ENCODE peak calls at places on chromosomes 4 and X, in six cellular contexts. V, F, I, W, R and N are unnamed samples.

GRCh38 chrX:129086802-129087201 is 436.5 kb downstream of the SMARCA1 start:
- DNase-seq in V (no peak), F (no peak), I (no peak), W (no peak), R (no peak), N (no peak)

GRCh38 chr4:99462875-99463464 is 27.8 kb upstream of the ADH7 start:
- DNase-seq in V (peak), F (peak), I (peak), W (peak), R (peak), N (peak)

GRCh38 chr4:183757105-183757504 is 98.0 kb downstream of the TRAPPC11 start:
- DNase-seq in V (no peak), F (no peak), I (no peak), W (no peak), R (no peak), N (no peak)

GRCh38 chrX:152640039-152640818 is 2.5 kb downstream of the GABRQ start:
- DNase-seq in V (no peak), F (no peak), I (no peak), W (peak), R (no peak), N (no peak)

GRCh38 chr4:54225671-54226398 is 3.3 kb upstream of the PDGFRA start:
- DNase-seq in V (no peak), F (no peak), I (no peak), W (no peak), R (no peak), N (no peak)

GRCh38 chr4:144820115-144820514 is 174.2 kb downstream of the HHIP start:
- DNase-seq in V (no peak), F (no peak), I (no peak), W (no peak), R (no peak), N (no peak)

GRCh38 chrX:37599735-37600134 is 28.3 kb downstream of the LANCL3 start:
- DNase-seq in V (no peak), F (peak), I (no peak), W (no peak), R (no peak), N (no peak)

GRCh38 chr4:15681067-15681371 is 608 bp upstream of the FAM200B start:
- DNase-seq in V (no peak), F (no peak), I (no peak), W (no peak), R (no peak), N (no peak)

GRCh38 chr4:111800551-111800950 is 344.7 kb upstream of the FAM241A start:
- DNase-seq in V (no peak), F (no peak), I (no peak), W (no peak), R (no peak), N (no peak)

GRCh38 chr4:120771907-120772306 is 150.6 kb downstream of the PRDM5 start:
- DNase-seq in V (no peak), F (no peak), I (no peak), W (no peak), R (peak), N (no peak)

GRCh38 chr4:6194458-6195195 is 5.7 kb downstream of the JAKMIP1 start:
- DNase-seq in V (no peak), F (no peak), I (no peak), W (no peak), R (no peak), N (no peak)

GRCh38 chr4:139558235-139559094 is 2.4 kb upstream of the SETD7 start:
- DNase-seq in V (no peak), F (no peak), I (no peak), W (no peak), R (no peak), N (peak)

GRCh38 chrX:129876734-129877395 is 29.1 kb upstream of the UTP14A start:
- DNase-seq in V (no peak), F (peak), I (peak), W (no peak), R (peak), N (peak)

GRCh38 chr4:52823478-52824092 is 38.5 kb upstream of the RASL11B start:
- DNase-seq in V (no peak), F (no peak), I (no peak), W (no peak), R (no peak), N (no peak)

GRCh38 chrX:150635952-150636351 is 57.2 kb upstream of the MTMR1 start:
- DNase-seq in V (peak), F (peak), I (peak), W (no peak), R (no peak), N (no peak)

GRCh38 chr4:187501731-187502130 is 493.8 kb upstream of the ZFP42 start:
- DNase-seq in V (no peak), F (no peak), I (no peak), W (no peak), R (no peak), N (no peak)

GRCh38 chr4:163755013-163755412 is 260.5 kb downstream of the TMA16 start:
- DNase-seq in V (peak), F (no peak), I (peak), W (no peak), R (no peak), N (peak)

GRCh38 chr4:159545556-159545955 is 442.7 kb downstream of the RAPGEF2 start:
- DNase-seq in V (no peak), F (no peak), I (no peak), W (no peak), R (no peak), N (no peak)

GRCh38 chrX:129698150-129698549 is 40.6 kb upstream of the XPNPEP2 start:
- DNase-seq in V (no peak), F (no peak), I (peak), W (no peak), R (peak), N (no peak)

GRCh38 chr4:101651778-101652177 is 138.8 kb upstream of the BANK1 start:
- DNase-seq in V (no peak), F (no peak), I (no peak), W (no peak), R (no peak), N (no peak)

GRCh38 chr4:76194325-76194724 is 19.3 kb downstream of the SCARB2 start:
- DNase-seq in V (no peak), F (peak), I (peak), W (no peak), R (no peak), N (peak)

GRCh38 chr4:531076-531475 is 32.1 kb downstream of the PIGG start:
- DNase-seq in V (no peak), F (no peak), I (no peak), W (no peak), R (no peak), N (no peak)

GRCh38 chr4:13665711-13666660 is 38.5 kb upstream of the BOD1L1 start:
- DNase-seq in V (no peak), F (no peak), I (no peak), W (no peak), R (no peak), N (no peak)

GRCh38 chr4:169723207-169723606 is 34.5 kb downstream of the HPF1 start:
- DNase-seq in V (no peak), F (peak), I (peak), W (no peak), R (peak), N (peak)

GRCh38 chr4:24603343-24603742 is 19.0 kb upstream of the DHX15 start:
- DNase-seq in V (no peak), F (no peak), I (no peak), W (no peak), R (no peak), N (no peak)

GRCh38 chrX:37896491-37896890 is 49.1 kb upstream of the DYNLT3 start:
- DNase-seq in V (no peak), F (no peak), I (no peak), W (no peak), R (no peak), N (no peak)

GRCh38 chr4:127920521-127920920 is 39.8 kb downstream of the PLK4 start:
- DNase-seq in V (no peak), F (no peak), I (no peak), W (no peak), R (no peak), N (no peak)

GRCh38 chrX:115906881-115907280 is 263.7 kb upstream of the AGTR2 start:
- DNase-seq in V (no peak), F (no peak), I (no peak), W (no peak), R (no peak), N (no peak)

DNA sequence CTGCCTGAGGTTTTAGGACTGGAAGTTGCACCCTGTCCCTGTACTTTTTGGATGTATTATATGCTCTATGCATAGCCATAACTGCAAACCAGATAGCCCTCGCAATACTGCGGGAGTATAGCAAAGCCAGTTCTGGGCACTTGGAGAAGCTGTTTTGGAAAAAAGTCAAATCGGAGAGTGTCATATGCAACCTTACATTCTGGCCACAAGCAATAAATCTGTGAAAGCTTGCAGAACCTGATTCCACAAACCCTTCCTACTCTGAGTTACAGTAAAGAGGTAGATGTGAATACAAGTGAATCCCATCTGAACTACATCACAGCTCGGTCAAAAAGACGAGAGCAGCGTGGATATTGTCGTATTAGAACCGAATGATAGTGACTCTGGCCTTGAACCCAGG is 10.3 kb downstream of the HELT start:
- DNase-seq in V (no peak), F (no peak), I (no peak), W (no peak), R (no peak), N (no peak)
- H3K4me3 ChIP-seq in V (no peak), F (no peak), I (no peak), W (no peak), R (no peak), N (no peak)

GRCh38 chrX:40468033-40468979 is 112.5 kb upstream of the ATP6AP2 start:
- DNase-seq in V (peak), F (peak), I (peak), W (peak), R (peak), N (peak)
- TF ChIP-seq MYC in V (no peak), F (no peak), I (no peak), W (no peak), R (no peak), N (no peak)

GRCh38 chrX:100649550-100650356 is 5.8 kb downstream of the SRPX2 start:
- DNase-seq in V (no peak), F (peak), I (peak), W (no peak), R (peak), N (peak)
- H3K4me3 ChIP-seq in V (no peak), F (no peak), I (no peak), W (no peak), R (peak), N (no peak)

GRCh38 chr4:175325230-175325629 is 407.1 kb downstream of the ADAM29 start:
- DNase-seq in V (no peak), F (no peak), I (peak), W (no peak), R (no peak), N (no peak)

GRCh38 chr4:175330652-175331051 is 412.5 kb downstream of the ADAM29 start:
- DNase-seq in V (no peak), F (no peak), I (peak), W (no peak), R (no peak), N (peak)

DNA sequence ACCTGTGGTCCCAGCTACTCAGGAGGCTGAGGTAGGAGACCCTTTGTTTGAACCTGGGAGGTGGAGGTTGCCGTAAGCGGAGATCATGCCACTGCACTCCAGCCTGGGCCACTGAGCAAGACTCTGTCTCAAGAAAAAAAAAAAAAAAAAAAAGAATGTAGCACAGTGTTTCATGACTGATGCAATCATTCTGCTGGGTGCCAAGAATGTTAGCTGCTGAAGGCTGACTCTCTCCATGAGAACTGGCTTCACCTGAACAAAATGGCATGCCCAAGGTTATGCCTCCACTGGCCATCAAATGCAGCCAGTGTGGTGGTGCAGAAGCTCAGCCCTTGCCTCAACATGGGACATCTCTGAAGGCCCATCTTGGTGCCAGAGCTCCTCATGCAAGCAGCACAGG is 412.1 kb downstream of the ADAM29 start:
- DNase-seq in V (no peak), F (no peak), I (no peak), W (no peak), R (no peak), N (no peak)
- TF ChIP-seq MYC in V (no peak), F (no peak), I (no peak), W (no peak), R (no peak), N (no peak)

DNA sequence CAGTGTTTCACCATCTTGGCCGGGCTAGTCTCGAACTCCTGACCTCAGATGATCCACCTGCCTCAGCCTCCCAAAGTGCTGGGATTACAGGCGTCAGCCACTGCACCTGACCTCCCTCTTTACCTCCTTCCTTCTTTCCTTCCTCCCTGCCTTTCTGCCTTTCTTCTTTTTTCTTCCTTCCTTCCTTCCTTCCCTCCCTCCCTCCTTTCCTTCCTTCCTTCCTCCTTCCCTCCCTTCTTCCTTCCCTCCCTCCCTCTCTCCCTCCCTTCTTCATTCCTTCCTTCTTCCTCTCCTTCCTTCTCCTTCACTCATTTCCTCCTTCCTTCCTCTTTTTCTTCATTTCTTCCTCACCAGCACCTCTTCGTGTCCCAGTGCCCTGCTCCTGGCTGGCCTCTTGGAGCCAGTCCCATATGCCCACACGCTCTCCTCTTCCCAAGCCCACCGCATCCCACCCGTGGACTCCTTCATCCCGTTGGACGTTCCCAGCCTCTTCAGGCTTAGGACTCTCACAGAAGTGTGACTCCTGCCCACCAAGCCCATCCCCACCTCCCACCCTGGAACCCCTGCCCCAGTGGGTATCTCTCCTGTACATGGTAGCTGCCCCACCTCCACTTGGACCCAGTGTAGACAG is 22.6 kb downstream of the CSF2RA start:
- DNase-seq in V (no peak), F (no peak), I (no peak), W (no peak), R (no peak), N (no peak)
- H3K4me3 ChIP-seq in V (no peak), F (no peak), I (no peak), W (no peak), R (no peak), N (no peak)

GRCh38 chrX:68830486-68831404 is 1.9 kb downstream of the EFNB1 start:
- DNase-seq in V (no peak), F (no peak), I (no peak), W (no peak), R (no peak), N (no peak)

GRCh38 chrX:68831405-68832100 is 2.7 kb downstream of the EFNB1 start:
- DNase-seq in V (no peak), F (no peak), I (no peak), W (no peak), R (no peak), N (peak)

GRCh38 chrX:68832516-68833447 is 4.0 kb downstream of the EFNB1 start:
- DNase-seq in V (no peak), F (no peak), I (no peak), W (no peak), R (no peak), N (no peak)

GRCh38 chrX:68833448-68833805 is 4.6 kb downstream of the EFNB1 start:
- DNase-seq in V (no peak), F (no peak), I (no peak), W (no peak), R (no peak), N (no peak)

GRCh38 chrX:68832101-68832416 is 3.2 kb downstream of the EFNB1 start:
- DNase-seq in V (no peak), F (peak), I (no peak), W (no peak), R (no peak), N (peak)
- TF ChIP-seq MYC in V (no peak), F (no peak), I (no peak), W (no peak), R (no peak), N (no peak)

GRCh38 chr4:142402925-142403324 is 443.2 kb downstream of the INPP4B start:
- DNase-seq in V (no peak), F (peak), I (peak), W (no peak), R (no peak), N (no peak)
- H3K4me3 ChIP-seq in V (no peak), F (no peak), I (no peak), W (no peak), R (no peak), N (no peak)